ENCODE peak calls at places on chromosomes 11 and 22, in five cellular contexts. C is stomach, R is ovary, A is sigmoid colon, I is keratinocyte. W is an unnamed sample.

GRCh38 chr11:82547163-82547560 is 186.5 kb downstream of the FAM181B start:
- DNase-seq in C (no peak), R (no peak), A (no peak), I (no peak), W (no peak)

GRCh38 chr22:33380789-33381530 is 322.8 kb upstream of the SYN3 start:
- DNase-seq in C (no peak), R (no peak), A (no peak), I (peak; percentile 71), W (no peak)

GRCh38 chr22:29727248-29727551 is 7.4 kb downstream of the CABP7 start:
- DNase-seq in C (peak; percentile 47), R (peak; percentile 61), A (no peak), I (no peak), W (no peak)

GRCh38 chr11:74634537-74634936 is 42.2 kb downstream of the POLD3 start:
- DNase-seq in C (no peak), R (no peak), A (no peak), I (peak; percentile 81), W (peak; percentile 78)

GRCh38 chr11:19775622-19776021 is 63.0 kb downstream of the NAV2 start:
- DNase-seq in C (no peak), R (no peak), A (no peak), I (no peak), W (no peak)

GRCh38 chr11:125070699-125071254 is 7.7 kb downstream of the SLC37A2 start:
- DNase-seq in C (peak; percentile 61), R (peak; percentile 51), A (peak; percentile 86), I (peak; percentile 45), W (peak; percentile 86)

GRCh38 chr11:125272092-125272491 is 107.5 kb downstream of the PKNOX2 start:
- DNase-seq in C (no peak), R (no peak), A (no peak), I (peak; percentile 9), W (no peak)

GRCh38 chr11:47372422-47372821 is 5.9 kb downstream of the SPI1 start:
- DNase-seq in C (no peak), R (peak; percentile 9), A (no peak), I (no peak), W (no peak)

GRCh38 chr11:122743949-122744876 is 88.7 kb downstream of the UBASH3B start:
- DNase-seq in C (peak; percentile 31), R (no peak), A (peak; percentile 69), I (no peak), W (no peak)

GRCh38 chr11:128453444-128454336 is 133.7 kb downstream of the ETS1 start:
- DNase-seq in C (peak; percentile 59), R (peak; percentile 65), A (peak; percentile 91), I (peak; percentile 78), W (no peak)

GRCh38 chr22:17777005-17777716 is 2.9 kb upstream of the BID start:
- DNase-seq in C (peak; percentile 55), R (no peak), A (peak; percentile 61), I (no peak), W (no peak)

GRCh38 chr11:121591405-121592033 is 138.8 kb upstream of the SORL1-AS1 start:
- DNase-seq in C (peak; percentile 70), R (peak; percentile 47), A (peak; percentile 74), I (peak; percentile 21), W (no peak)

GRCh38 chr22:49295465-49295743 is 532.3 kb downstream of the BRD1 start:
- DNase-seq in C (peak; percentile 8), R (no peak), A (no peak), I (no peak), W (no peak)

GRCh38 chr11:88292156-88292844 is 45.2 kb downstream of the CTSC start:
- DNase-seq in C (peak; percentile 54), R (no peak), A (no peak), I (no peak), W (no peak)

GRCh38 chr22:44094751-44095302 is 70.7 kb downstream of the PARVB start:
- DNase-seq in C (no peak), R (no peak), A (no peak), I (no peak), W (peak; percentile 29)

GRCh38 chr11:132068556-132068955 is 698.1 kb downstream of the NTM start:
- DNase-seq in C (no peak), R (no peak), A (no peak), I (no peak), W (no peak)

GRCh38 chr11:4580124-4580523 is 1.4 kb upstream of the OR52I2 start:
- DNase-seq in C (no peak), R (no peak), A (no peak), I (no peak), W (no peak)

GRCh38 chr11:1116104-1116503 is 41.4 kb downstream of the MUC2 start:
- DNase-seq in C (no peak), R (no peak), A (peak; percentile 32), I (no peak), W (peak; percentile 19)

GRCh38 chr11:23413057-23413456 is 552.8 kb upstream of the CCDC179 start:
- DNase-seq in C (no peak), R (no peak), A (no peak), I (no peak), W (no peak)

GRCh38 chr11:118744001-118744400 is 47.0 kb downstream of the DDX6 start:
- DNase-seq in C (no peak), R (no peak), A (no peak), I (no peak), W (no peak)

GRCh38 chr11:81772161-81772560 is 961.5 kb downstream of the FAM181B start:
- DNase-seq in C (no peak), R (no peak), A (no peak), I (no peak), W (no peak)

GRCh38 chr11:85685131-85685819 is 720 bp downstream of the CCDC89 start:
- DNase-seq in C (no peak), R (peak; percentile 71), A (peak; percentile 70), I (no peak), W (no peak)

GRCh38 chr22:43476341-43476740 is 64.5 kb downstream of the MPPED1 start:
- DNase-seq in C (no peak), R (no peak), A (no peak), I (no peak), W (no peak)

GRCh38 chr22:22703715-22704114 is 59.3 kb downstream of the GGTLC2 start:
- DNase-seq in C (no peak), R (no peak), A (no peak), I (no peak), W (no peak)

GRCh38 chr11:64245401-64245796 is 1.3 kb downstream of the PPP1R14B start:
- DNase-seq in C (peak; percentile 66), R (peak; percentile 70), A (peak; percentile 84), I (no peak), W (no peak)

GRCh38 chr11:95829580-95830259 is 39.4 kb downstream of the CEP57 start:
- DNase-seq in C (no peak), R (no peak), A (no peak), I (no peak), W (no peak)

DNA sequence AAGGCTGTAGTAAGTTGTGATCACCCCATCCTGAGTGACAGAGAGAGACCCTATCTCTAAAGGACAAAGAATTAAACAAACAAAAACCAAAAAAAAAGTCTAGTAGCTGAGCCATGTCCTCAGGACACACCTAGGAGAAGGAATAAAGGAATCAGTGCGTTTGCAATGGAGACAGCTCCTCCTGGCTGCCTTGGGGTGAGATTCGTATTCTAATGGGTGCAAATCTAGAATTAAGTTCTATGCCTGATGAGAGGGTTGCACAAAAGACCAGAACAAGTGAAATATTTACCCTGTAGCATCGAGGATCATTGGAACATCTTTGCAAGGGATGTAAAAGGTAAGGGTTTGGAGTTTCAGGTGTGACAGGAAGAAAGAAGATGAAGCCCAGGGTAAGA is 70.3 kb upstream of the BMAL1 start:
- DNase-seq in C (no peak), R (no peak), A (no peak), I (no peak), W (no peak)
- TF ChIP-seq CTCF in C (no peak), R (no peak), A (no peak), I (no peak), W (peak; percentile 14)

DNA sequence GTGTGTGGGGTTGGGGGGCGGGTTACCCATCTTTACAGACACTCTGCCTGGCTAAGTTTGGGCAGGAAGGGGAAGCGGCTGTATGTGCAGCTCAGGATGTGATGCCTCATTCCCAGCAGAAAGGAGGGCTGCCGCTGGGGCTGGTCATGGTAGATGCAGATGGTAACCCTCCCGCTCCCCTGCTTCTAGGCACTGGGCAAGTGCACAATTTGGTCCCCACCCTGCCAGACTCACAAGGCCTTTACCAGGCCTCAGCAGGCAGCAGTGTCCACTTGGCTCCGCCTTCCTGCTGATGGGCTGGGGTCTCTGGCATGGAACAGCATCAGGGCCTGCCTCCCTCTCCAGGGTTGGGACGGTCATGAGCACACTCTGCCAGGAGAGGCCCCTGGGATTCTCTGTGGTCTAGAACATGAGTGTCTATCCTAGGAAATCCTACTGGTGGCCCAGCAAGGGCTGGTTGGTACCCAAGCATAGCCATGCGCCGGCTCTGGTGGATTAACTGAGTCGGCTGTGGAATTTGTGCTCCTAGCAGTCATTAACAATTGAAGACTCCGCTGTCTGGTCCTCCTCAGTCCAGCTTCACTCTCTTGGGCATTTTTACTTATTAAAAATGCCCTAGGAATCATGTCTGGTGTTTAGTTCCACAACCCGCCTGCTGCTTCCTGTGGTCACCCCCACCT is 4.2 kb downstream of the LMO1 start:
- DNase-seq in C (peak; percentile 19), R (no peak), A (peak; percentile 61), I (no peak), W (no peak)
- H3K27ac ChIP-seq in C (no peak overlapping the region), R (no peak overlapping the region), A (no peak overlapping the region), I (no peak overlapping the region), W (no peak overlapping the region)

GRCh38 chr11:127017482-127017881 is 16.9 kb upstream of the KIRREL3 start:
- DNase-seq in C (no peak), R (no peak), A (no peak), I (no peak), W (no peak)
- TF ChIP-seq CTCF in C (no peak), R (no peak), A (no peak), I (no peak), W (peak; percentile 39)

GRCh38 chr11:16289541-16289940 is 66.8 kb downstream of the SOX6 start:
- DNase-seq in C (no peak), R (no peak), A (no peak), I (no peak), W (no peak)

GRCh38 chr11:16293204-16293681 is 63.1 kb downstream of the SOX6 start:
- DNase-seq in C (no peak), R (no peak), A (no peak), I (no peak), W (no peak)

GRCh38 chr11:16292167-16292859 is 64.0 kb downstream of the SOX6 start:
- DNase-seq in C (no peak), R (no peak), A (no peak), I (no peak), W (no peak)

GRCh38 chr11:16295592-16295991 is 60.8 kb downstream of the SOX6 start:
- DNase-seq in C (no peak), R (no peak), A (no peak), I (no peak), W (no peak)

GRCh38 chr11:16291729-16292128 is 64.6 kb downstream of the SOX6 start:
- DNase-seq in C (no peak), R (no peak), A (no peak), I (no peak), W (no peak)
- H3K27ac ChIP-seq in C (no peak overlapping the region), R (no peak overlapping the region), A (no peak overlapping the region), I (no peak overlapping the region), W (no peak overlapping the region)